ENCODE peak calls at places on chromosomes 1 and 21, in five cellular contexts. One of them, this sample, is unnamed.

GRCh38 chr21:38878394-38879179 is 72.9 kb downstream of the ETS2 start:
- DNase-seq in mammary epithelial cell: no peak
- DNase-seq in endothelial cell of umbilical vein: no peak
- DNase-seq in fibroblast of pulmonary artery: peak; percentile 79
- DNase-seq in choroid plexus epithelial cell: no peak
- DNase-seq in this sample: peak; percentile 68

GRCh38 chr1:14338509-14338908 is 260.0 kb upstream of the KAZN start:
- DNase-seq in mammary epithelial cell: no peak
- DNase-seq in endothelial cell of umbilical vein: no peak
- DNase-seq in fibroblast of pulmonary artery: no peak
- DNase-seq in choroid plexus epithelial cell: no peak
- DNase-seq in this sample: no peak

GRCh38 chr1:248842781-248843331 is 4.8 kb downstream of the ZNF672 start:
- DNase-seq in mammary epithelial cell: peak; percentile 90
- DNase-seq in endothelial cell of umbilical vein: no peak
- DNase-seq in fibroblast of pulmonary artery: no peak
- DNase-seq in choroid plexus epithelial cell: no peak
- DNase-seq in this sample: no peak

GRCh38 chr1:78864175-78864574 is 142.4 kb downstream of the ADGRL4 start:
- DNase-seq in mammary epithelial cell: no peak
- DNase-seq in endothelial cell of umbilical vein: no peak
- DNase-seq in fibroblast of pulmonary artery: no peak
- DNase-seq in choroid plexus epithelial cell: no peak
- DNase-seq in this sample: no peak

GRCh38 chr1:227315500-227316346 is 2.6 kb downstream of the CDC42BPA start:
- DNase-seq in mammary epithelial cell: peak; percentile 56
- DNase-seq in endothelial cell of umbilical vein: peak; percentile 75
- DNase-seq in fibroblast of pulmonary artery: peak; percentile 83
- DNase-seq in choroid plexus epithelial cell: peak; percentile 78
- DNase-seq in this sample: peak; percentile 83

GRCh38 chr21:35189077-35189863 is 140.2 kb upstream of the RUNX1 start:
- DNase-seq in mammary epithelial cell: peak; percentile 20
- DNase-seq in endothelial cell of umbilical vein: no peak
- DNase-seq in fibroblast of pulmonary artery: peak; percentile 67
- DNase-seq in choroid plexus epithelial cell: peak; percentile 89
- DNase-seq in this sample: peak; percentile 70

GRCh38 chr1:65174585-65174984 is 26.6 kb downstream of the AK4 start:
- DNase-seq in mammary epithelial cell: peak; percentile 96
- DNase-seq in endothelial cell of umbilical vein: no peak
- DNase-seq in fibroblast of pulmonary artery: peak; percentile 97
- DNase-seq in choroid plexus epithelial cell: peak; percentile 99
- DNase-seq in this sample: peak; percentile 97

GRCh38 chr1:107175102-107175501 is 34.3 kb downstream of the NTNG1 start:
- DNase-seq in mammary epithelial cell: no peak
- DNase-seq in endothelial cell of umbilical vein: no peak
- DNase-seq in fibroblast of pulmonary artery: no peak
- DNase-seq in choroid plexus epithelial cell: no peak
- DNase-seq in this sample: no peak

DNA sequence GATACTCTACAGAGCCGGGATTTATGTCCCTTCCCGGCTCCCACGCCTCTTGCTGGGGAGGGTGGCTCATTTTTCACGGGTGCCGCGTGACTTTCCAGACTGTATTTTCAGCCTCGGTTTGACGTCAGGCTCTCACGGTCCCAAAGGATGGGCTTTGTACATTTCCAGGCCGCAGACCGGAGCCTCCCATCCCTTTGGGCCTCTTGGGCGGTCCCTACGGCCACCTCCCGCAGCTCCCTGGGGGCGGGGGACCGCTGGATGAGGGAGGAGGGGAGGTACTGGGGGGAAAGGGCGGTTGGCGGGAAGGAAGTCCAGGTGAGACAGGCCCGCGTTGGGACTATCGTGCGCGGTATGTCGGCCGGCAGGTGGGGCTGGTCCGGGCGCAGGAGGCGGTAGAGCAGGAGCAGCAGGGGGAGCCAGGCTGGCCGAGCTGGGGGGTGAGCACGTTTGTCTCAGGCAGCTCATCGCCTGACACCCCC is 17.9 kb downstream of the UBL4B start:
- DNase-seq in mammary epithelial cell: no peak
- DNase-seq in endothelial cell of umbilical vein: no peak
- DNase-seq in fibroblast of pulmonary artery: peak; percentile 21
- DNase-seq in choroid plexus epithelial cell: peak; percentile 31
- DNase-seq in this sample: peak; percentile 24
- H3K4me3 ChIP-seq in mammary epithelial cell: no peak overlapping the region
- H3K4me3 ChIP-seq in endothelial cell of umbilical vein: no peak overlapping the region
- H3K4me3 ChIP-seq in fibroblast of pulmonary artery: no peak overlapping the region
- H3K4me3 ChIP-seq in choroid plexus epithelial cell: no peak overlapping the region
- H3K4me3 ChIP-seq in this sample: no peak overlapping the region

GRCh38 chr1:216310776-216311175 is 112.5 kb downstream of the USH2A start:
- DNase-seq in mammary epithelial cell: peak; percentile 44
- DNase-seq in endothelial cell of umbilical vein: no peak
- DNase-seq in fibroblast of pulmonary artery: peak; percentile 65
- DNase-seq in choroid plexus epithelial cell: peak; percentile 86
- DNase-seq in this sample: peak; percentile 65
- TF ChIP-seq CTCF in mammary epithelial cell: peak; percentile 82
- TF ChIP-seq CTCF in endothelial cell of umbilical vein: no peak
- TF ChIP-seq CTCF in fibroblast of pulmonary artery: peak; percentile 67
- TF ChIP-seq CTCF in choroid plexus epithelial cell: peak; percentile 96
- TF ChIP-seq CTCF in this sample: peak; percentile 59

GRCh38 chr1:56574794-56575193 is 4.6 kb downstream of the PLPP3 start:
- DNase-seq in mammary epithelial cell: no peak
- DNase-seq in endothelial cell of umbilical vein: peak; percentile 25
- DNase-seq in fibroblast of pulmonary artery: no peak
- DNase-seq in choroid plexus epithelial cell: no peak
- DNase-seq in this sample: no peak
- H3K4me3 ChIP-seq in mammary epithelial cell: no peak overlapping the region
- H3K4me3 ChIP-seq in endothelial cell of umbilical vein: no peak overlapping the region
- H3K4me3 ChIP-seq in fibroblast of pulmonary artery: peak overlapping the region; percentile 90
- H3K4me3 ChIP-seq in choroid plexus epithelial cell: no peak overlapping the region
- H3K4me3 ChIP-seq in this sample: no peak overlapping the region

GRCh38 chr1:85078903-85079302 is 30.6 kb upstream of the MCOLN3 start:
- DNase-seq in mammary epithelial cell: no peak
- DNase-seq in endothelial cell of umbilical vein: no peak
- DNase-seq in fibroblast of pulmonary artery: peak; percentile 43
- DNase-seq in choroid plexus epithelial cell: peak; percentile 68
- DNase-seq in this sample: peak; percentile 49
- TF ChIP-seq CTCF in mammary epithelial cell: peak; percentile 15
- TF ChIP-seq CTCF in endothelial cell of umbilical vein: no peak
- TF ChIP-seq CTCF in fibroblast of pulmonary artery: peak; percentile 24
- TF ChIP-seq CTCF in choroid plexus epithelial cell: peak; percentile 60
- TF ChIP-seq CTCF in this sample: peak; percentile 22

GRCh38 chr1:243917177-243917862 is 67.3 kb upstream of the AKT3 start:
- DNase-seq in mammary epithelial cell: peak; percentile 50
- DNase-seq in endothelial cell of umbilical vein: peak; percentile 79
- DNase-seq in fibroblast of pulmonary artery: peak; percentile 88
- DNase-seq in choroid plexus epithelial cell: peak; percentile 82
- DNase-seq in this sample: peak; percentile 91
- H3K4me3 ChIP-seq in mammary epithelial cell: peak overlapping the region; percentile 47
- H3K4me3 ChIP-seq in endothelial cell of umbilical vein: peak overlapping the region; percentile 17
- H3K4me3 ChIP-seq in fibroblast of pulmonary artery: peak overlapping the region; percentile 62
- H3K4me3 ChIP-seq in choroid plexus epithelial cell: peak overlapping the region; percentile 50
- H3K4me3 ChIP-seq in this sample: peak overlapping the region; percentile 57

GRCh38 chr1:52348704-52349301 is 17.2 kb downstream of the CC2D1B start:
- DNase-seq in mammary epithelial cell: peak; percentile 28
- DNase-seq in endothelial cell of umbilical vein: peak; percentile 24
- DNase-seq in fibroblast of pulmonary artery: peak; percentile 44
- DNase-seq in choroid plexus epithelial cell: peak; percentile 65
- DNase-seq in this sample: peak; percentile 39
- TF ChIP-seq CTCF in mammary epithelial cell: peak; percentile 56
- TF ChIP-seq CTCF in endothelial cell of umbilical vein: peak; percentile 37
- TF ChIP-seq CTCF in fibroblast of pulmonary artery: peak; percentile 26
- TF ChIP-seq CTCF in choroid plexus epithelial cell: peak; percentile 60
- TF ChIP-seq CTCF in this sample: peak; percentile 29

DNA sequence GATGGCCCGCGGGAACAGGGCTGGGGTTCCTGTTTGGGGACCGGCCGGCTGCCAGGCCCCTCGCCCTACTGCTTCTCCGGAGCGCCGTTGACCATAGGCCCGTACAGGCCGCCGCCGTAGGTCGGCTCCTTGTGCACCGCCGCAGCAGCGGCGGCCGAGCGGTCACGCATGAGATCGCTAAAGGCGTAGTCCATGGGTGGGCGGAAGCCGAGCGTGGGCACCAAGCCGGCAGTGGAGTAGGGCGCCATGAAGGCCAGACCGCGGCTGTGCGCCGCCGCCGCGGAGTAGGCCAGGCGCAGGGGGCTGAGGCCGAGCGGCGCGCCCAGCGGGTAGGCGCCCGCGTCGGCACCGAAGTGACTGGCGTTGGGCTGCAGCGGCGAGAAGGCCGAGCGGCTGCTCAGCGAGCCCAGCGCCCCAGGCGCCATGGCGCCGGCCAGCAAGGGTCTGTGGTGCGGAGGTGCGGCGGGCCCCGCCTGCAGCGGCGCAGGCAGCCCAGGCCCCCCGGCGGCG is 4.6 kb downstream of the DMRTA2 start:
- DNase-seq in mammary epithelial cell: no peak
- DNase-seq in endothelial cell of umbilical vein: no peak
- DNase-seq in fibroblast of pulmonary artery: no peak
- DNase-seq in choroid plexus epithelial cell: no peak
- DNase-seq in this sample: no peak
- H3K4me3 ChIP-seq in mammary epithelial cell: peak overlapping the region; percentile 30
- H3K4me3 ChIP-seq in endothelial cell of umbilical vein: peak overlapping the region; percentile 5
- H3K4me3 ChIP-seq in fibroblast of pulmonary artery: peak overlapping the region; percentile 3
- H3K4me3 ChIP-seq in choroid plexus epithelial cell: peak overlapping the region; percentile 5
- H3K4me3 ChIP-seq in this sample: no peak overlapping the region

This sample was measured in cardiac fibroblast.